ENCODE peak calls at places on chromosomes 13 and 19, in nine cellular contexts. P is stomach, K is nephron progenitor cell, A is glutamatergic neuron, X is foreskin fibroblast, C is HL-60, N is activated B cell treated with CpG ODN at 0.5 μM for 24 hours, Y is H9, F is GM12878. L is an unnamed sample.

GRCh38 chr19:3335431-3336350 is 30.7 kb upstream of the NFIC start:
- DNase-seq in P (peak; percentile 77), Y (no peak), N (no peak), X (peak; percentile 85), F (no peak), K (no peak), C (no peak), A (no peak), L (peak; percentile 86)

GRCh38 chr13:32107474-32107873 is 75.9 kb downstream of the FRY start:
- DNase-seq in C (peak; percentile 43), A (no peak), K (no peak), F (no peak), P (peak; percentile 34), N (no peak), Y (no peak), X (no peak), L (no peak)

GRCh38 chr13:112447761-112448603 is 71.8 kb downstream of the SPACA7 start:
- DNase-seq in F (no peak), Y (peak; percentile 22), X (no peak), C (no peak), K (no peak), N (no peak), A (no peak), P (peak; percentile 26), L (no peak)

GRCh38 chr19:1410136-1410786 is 2.9 kb downstream of the DAZAP1 start:
- DNase-seq in C (no peak), Y (no peak), F (no peak), K (no peak), A (no peak), N (no peak), X (peak; percentile 47), P (no peak), L (peak; percentile 81)

GRCh38 chr13:80342541-80343371 is 1.8 kb upstream of the SPRY2 start:
- DNase-seq in X (peak; percentile 95), K (peak; percentile 93), Y (peak; percentile 86), C (no peak), A (peak; percentile 92), P (peak; percentile 89), N (peak; percentile 74), F (no peak), L (peak; percentile 68)

GRCh38 chr19:12783849-12784393 is 7.4 kb upstream of the JUNB start:
- DNase-seq in K (peak; percentile 31), P (no peak), N (no peak), A (no peak), C (no peak), X (no peak), F (no peak), Y (no peak), L (no peak)

GRCh38 chr13:46124531-46124966 is 19.7 kb upstream of the CPB2 start:
- DNase-seq in X (no peak), Y (no peak), P (no peak), N (peak; percentile 20), A (no peak), F (no peak), C (no peak), K (no peak), L (no peak)

GRCh38 chr19:32673573-32673972 is 1.4 kb downstream of the ANKRD27 start:
- DNase-seq in F (no peak), A (no peak), C (no peak), P (no peak), N (no peak), K (no peak), X (no peak), Y (no peak), L (no peak)

GRCh38 chr13:107650081-107650701 is 565.1 kb downstream of the LIG4 start:
- DNase-seq in Y (peak; percentile 78), N (no peak), A (peak; percentile 80), F (no peak), C (peak; percentile 10), P (peak; percentile 53), X (no peak), K (peak; percentile 76), L (peak; percentile 44)

GRCh38 chr13:89803839-89804238 is 1543.6 kb upstream of the MIR17HG start:
- DNase-seq in N (no peak), A (no peak), K (no peak), Y (no peak), F (no peak), C (no peak), P (no peak), X (no peak), L (no peak)

GRCh38 chr19:43651758-43652545 is 12.3 kb upstream of the CADM4 start:
- DNase-seq in X (peak; percentile 78), Y (peak; percentile 70), C (no peak), N (no peak), P (peak; percentile 66), A (peak; percentile 73), F (no peak), K (peak; percentile 58), L (peak; percentile 66)

GRCh38 chr19:55250262-55251036 is 8.4 kb downstream of the PPP6R1 start:
- DNase-seq in P (no peak), A (no peak), K (peak; percentile 36), X (no peak), C (no peak), F (no peak), N (no peak), Y (no peak), L (no peak)

GRCh38 chr19:821976-822773 is 420 bp upstream of the PLPPR3 start:
- DNase-seq in F (no peak), K (peak; percentile 72), A (peak; percentile 90), P (no peak), C (peak; percentile 81), N (no peak), X (no peak), Y (peak; percentile 71), L (no peak)

GRCh38 chr19:44648536-44649370 is 5.0 kb downstream of the PVR start:
- DNase-seq in K (no peak), N (no peak), X (peak; percentile 36), A (no peak), Y (no peak), F (no peak), C (no peak), P (no peak), L (peak; percentile 55)

GRCh38 chr19:19463348-19464117 is 51.8 kb downstream of the TSSK6 start:
- DNase-seq in F (no peak), X (peak; percentile 87), A (no peak), C (no peak), P (no peak), N (no peak), Y (no peak), K (no peak), L (peak; percentile 87)

GRCh38 chr13:74651121-74651520 is 516.9 kb upstream of the KLF12 start:
- DNase-seq in C (no peak), F (no peak), X (no peak), A (no peak), K (no peak), Y (no peak), N (no peak), P (no peak), L (no peak)

DNA sequence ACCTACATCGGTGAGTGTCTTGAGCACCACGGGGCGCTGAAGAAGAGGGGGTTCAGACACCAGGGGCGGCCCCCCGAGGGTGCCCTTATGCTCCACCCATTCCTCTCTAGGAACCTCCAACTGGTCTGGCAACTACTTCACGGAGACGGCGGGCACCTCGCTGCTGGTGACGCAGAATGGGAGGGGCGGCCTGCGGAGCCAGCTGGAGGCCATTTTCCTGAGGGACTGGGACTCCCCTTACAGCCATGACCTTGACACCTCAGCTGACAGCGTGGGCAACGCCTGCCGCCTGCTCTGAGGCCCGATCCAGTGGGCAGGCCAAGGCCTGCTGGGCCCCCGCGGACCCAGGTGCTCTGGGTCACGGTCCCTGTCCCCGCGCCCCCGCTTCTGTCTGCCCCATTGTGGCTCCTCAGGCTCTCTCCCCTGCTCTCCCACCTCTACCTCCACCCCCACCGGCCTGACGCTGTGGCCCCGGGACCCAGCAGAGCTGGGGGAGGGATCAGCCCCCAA is 12.1 kb downstream of the HIPK4 start:
- DNase-seq in N (no peak), F (no peak), C (no peak), Y (no peak), X (no peak), K (no peak), P (no peak), A (no peak), L (no peak)
- TF ChIP-seq CTCF in N (no peak), F (no peak), C (no peak), Y (no peak), X (no peak), K (no peak), P (no peak), A (no peak), L (no peak)

DNA sequence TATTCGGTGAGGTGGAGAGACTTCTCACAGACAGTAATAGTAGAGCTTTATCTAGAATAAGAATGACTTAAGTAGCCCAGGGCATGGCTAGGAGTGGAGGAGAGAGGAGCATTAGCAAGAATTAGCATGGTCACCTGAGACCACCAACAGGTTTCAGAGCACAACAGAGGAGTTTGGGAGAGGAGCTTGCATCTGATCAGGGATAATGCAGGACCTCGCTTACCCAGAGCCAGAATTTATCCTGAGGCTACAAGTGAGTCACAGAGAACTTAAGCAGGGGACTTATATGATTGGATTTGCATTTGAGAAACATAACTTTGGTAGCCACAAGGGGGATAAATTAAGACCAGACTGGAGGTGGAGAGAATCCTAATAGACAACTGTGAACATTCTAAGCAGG is 102.1 kb upstream of the FNDC3A start:
- DNase-seq in X (peak; percentile 88), A (no peak), K (no peak), C (no peak), Y (peak; percentile 85), F (no peak), P (no peak), N (no peak), L (peak; percentile 61)
- TF ChIP-seq CTCF in X (no peak), A (no peak), K (no peak), C (no peak), Y (peak; percentile 17), F (no peak), P (no peak), N (no peak), L (peak; percentile 23)

DNA sequence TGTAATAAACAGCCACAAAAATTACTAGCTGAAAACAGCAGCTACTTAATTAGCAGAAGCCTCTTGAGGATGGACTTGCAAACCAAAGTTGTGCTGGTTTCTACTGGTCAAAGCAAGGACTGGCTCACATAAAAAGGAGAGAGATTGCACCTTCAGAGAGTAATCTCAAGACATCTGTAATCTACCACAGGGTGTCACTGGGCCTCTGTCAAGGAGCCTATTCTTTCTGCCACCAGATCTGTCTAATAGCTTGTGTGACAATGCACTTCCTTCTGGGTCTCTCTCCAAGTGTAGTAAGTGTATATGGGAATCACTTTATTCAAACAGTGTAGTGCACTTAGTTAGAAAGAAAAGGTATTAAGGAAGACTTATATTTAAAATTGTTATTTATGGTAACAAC is 24.4 kb upstream of the ZNF561 start:
- DNase-seq in X (no peak), C (no peak), A (no peak), Y (no peak), K (no peak), F (no peak), N (no peak), P (no peak), L (no peak)
- TF ChIP-seq CTCF in X (no peak), C (no peak), A (no peak), Y (no peak), K (no peak), F (no peak), N (no peak), P (no peak), L (no peak)

GRCh38 chr19:31364956-31365355 is 15.7 kb upstream of the TSHZ3 start:
- DNase-seq in Y (no peak), X (no peak), N (no peak), F (no peak), C (no peak), A (no peak), P (no peak), K (no peak), L (no peak)
- TF ChIP-seq CTCF in Y (peak; percentile 38), X (no peak), N (no peak), F (no peak), C (no peak), A (no peak), P (no peak), K (no peak), L (no peak)